ENCODE peak calls at places on chromosomes 12 and 14, in four cellular contexts. B, X, C and Q are unnamed samples.

GRCh38 chr12:76706099-76706498 is 57.8 kb upstream of the ZDHHC17 start:
- DNase-seq in B (no peak), C (no peak), X (no peak), Q (no peak)

GRCh38 chr14:80973918-80974317 is 18.5 kb downstream of the TSHR start:
- DNase-seq in B (no peak), C (no peak), X (no peak), Q (no peak)

GRCh38 chr14:35406811-35407630 is 2.5 kb upstream of the NFKBIA start:
- DNase-seq in C (no peak), B (peak), X (no peak), Q (peak)

GRCh38 chr12:100375023-100375737 is 18.3 kb downstream of the SLC17A8 start:
- DNase-seq in B (no peak), X (no peak), C (no peak), Q (no peak)

GRCh38 chr12:76226397-76226796 is 121.8 kb downstream of the BBS10 start:
- DNase-seq in X (no peak), B (peak), C (no peak), Q (no peak)

GRCh38 chr12:75724913-75725312 is 213.5 kb upstream of the KRR1 start:
- DNase-seq in C (no peak), B (peak), X (no peak), Q (peak)

GRCh38 chr14:55954108-55954507 is 164.1 kb upstream of the PELI2 start:
- DNase-seq in C (no peak), B (no peak), X (no peak), Q (no peak)

GRCh38 chr14:67569651-67570290 is 30.3 kb downstream of the PIGH start:
- DNase-seq in B (no peak), X (no peak), C (no peak), Q (no peak)

GRCh38 chr12:59843260-59843843 is 247.5 kb downstream of the SLC16A7 start:
- DNase-seq in B (no peak), X (no peak), C (no peak), Q (no peak)

GRCh38 chr12:111408686-111409402 is 3.1 kb downstream of the SH2B3 start:
- DNase-seq in B (peak), X (no peak), C (no peak), Q (no peak)

GRCh38 chr12:127241056-127241830 is 1025.7 kb upstream of the TMEM132C start:
- DNase-seq in X (no peak), C (no peak), B (no peak), Q (no peak)

GRCh38 chr14:67285876-67286452 is 44.7 kb downstream of the PALS1 start:
- DNase-seq in B (peak), C (no peak), X (no peak), Q (peak)

GRCh38 chr14:77041837-77042557 is 13.5 kb upstream of the IRF2BPL start:
- DNase-seq in B (peak), X (no peak), C (no peak), Q (no peak)

GRCh38 chr12:116945901-116946550 is 35.3 kb downstream of the FBXW8 start:
- DNase-seq in X (no peak), C (no peak), B (no peak), Q (no peak)

GRCh38 chr12:1575287-1575798 is 19.0 kb downstream of the FBXL14 start:
- DNase-seq in C (no peak), X (no peak), B (no peak), Q (no peak)

GRCh38 chr12:13661005-13661887 is 320.2 kb downstream of the GRIN2B start:
- DNase-seq in B (peak), X (peak), C (peak), Q (peak)

GRCh38 chr12:6958609-6959375 is 7.6 kb downstream of the PTPN6 start:
- DNase-seq in B (no peak), X (no peak), C (no peak), Q (no peak)

GRCh38 chr12:65824314-65824563 is at the start of gene HMGA2:
- DNase-seq in C (no peak), B (peak), X (no peak), Q (no peak)

GRCh38 chr12:3004655-3005565 is 45.7 kb downstream of the TEAD4 start:
- DNase-seq in C (peak), B (no peak), X (no peak), Q (no peak)

GRCh38 chr12:121003650-121004049 is 12.6 kb downstream of the C12orf43 start:
- DNase-seq in B (no peak), C (no peak), X (no peak), Q (peak)

GRCh38 chr12:96399081-96399918 is 939 bp downstream of the CDK17 start:
- DNase-seq in C (peak), X (peak), B (peak), Q (peak)

GRCh38 chr12:122880668-122881067 is 15.3 kb downstream of the VPS37B start:
- DNase-seq in X (no peak), B (no peak), C (no peak), Q (peak)

GRCh38 chr12:106487664-106488063 is 95.1 kb upstream of the RFX4 start:
- DNase-seq in C (no peak), X (no peak), B (no peak), Q (no peak)

GRCh38 chr12:24931666-24932405 is 17.1 kb downstream of the BCAT1 start:
- DNase-seq in B (peak), C (no peak), X (no peak), Q (no peak)

GRCh38 chr12:24938341-24938740 is 10.6 kb downstream of the BCAT1 start:
- DNase-seq in X (no peak), B (no peak), C (no peak), Q (no peak)

GRCh38 chr12:24937553-24938244 is 11.2 kb downstream of the BCAT1 start:
- DNase-seq in C (no peak), X (no peak), B (no peak), Q (no peak)

GRCh38 chr12:24929953-24930352 is 18.9 kb downstream of the BCAT1 start:
- DNase-seq in X (no peak), B (no peak), C (no peak), Q (no peak)

GRCh38 chr12:24933694-24934407 is 15.1 kb downstream of the BCAT1 start:
- DNase-seq in C (no peak), B (no peak), X (no peak), Q (no peak)
- TF ChIP-seq POLR2A in C (no peak), B (no peak), X (no peak), Q (no peak)

GRCh38 chr12:109098142-109098652 is 800 bp downstream of the UNG start:
- DNase-seq in C (no peak), X (peak), B (no peak), Q (no peak)
- TF ChIP-seq POLR2A in C (no peak), X (no peak), B (peak), Q (no peak)

GRCh38 chr12:15350643-15351042 is 28.3 kb downstream of the PTPRO start:
- DNase-seq in B (no peak), C (no peak), X (no peak), Q (no peak)

DNA sequence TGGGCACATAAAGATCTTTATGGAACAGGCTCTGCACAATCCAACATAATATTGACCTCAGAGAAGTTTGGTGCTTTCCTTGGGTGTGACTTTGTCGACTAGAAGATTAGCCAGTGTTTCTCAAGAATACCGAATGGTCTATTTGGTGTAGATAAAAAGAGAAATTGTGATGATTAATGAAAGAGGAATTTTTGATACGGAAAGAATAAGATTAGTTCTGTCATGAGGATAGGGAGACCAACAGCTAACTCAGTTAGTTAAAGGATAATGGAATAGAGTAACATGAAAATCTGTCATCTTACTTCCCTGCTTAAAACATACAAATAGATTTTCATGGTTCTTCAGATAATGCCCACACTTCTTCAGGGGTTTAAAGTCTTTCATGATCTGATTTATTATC is 24.2 kb downstream of the PTPRO start:
- DNase-seq in C (no peak), X (no peak), B (no peak), Q (no peak)
- TF ChIP-seq POLR2A in C (no peak), X (no peak), B (no peak), Q (no peak)

GRCh38 chr14:63923422-63923752 is 70.6 kb downstream of the SYNE2 start:
- DNase-seq in X (no peak), C (no peak), B (no peak), Q (no peak)

GRCh38 chr14:63924375-63924774 is 71.6 kb downstream of the SYNE2 start:
- DNase-seq in B (no peak), C (no peak), X (no peak), Q (no peak)

GRCh38 chr14:63926641-63927040 is 73.8 kb downstream of the SYNE2 start:
- DNase-seq in B (no peak), C (no peak), X (no peak), Q (no peak)

GRCh38 chr14:63918411-63918810 is 65.6 kb downstream of the SYNE2 start:
- DNase-seq in C (no peak), B (no peak), X (no peak), Q (no peak)

GRCh38 chr14:63922696-63923421 is 70.1 kb downstream of the SYNE2 start:
- DNase-seq in C (no peak), B (no peak), X (no peak), Q (peak)
- TF ChIP-seq POLR2A in C (no peak), B (no peak), X (no peak), Q (no peak)

GRCh38 chr12:69583203-69583602 is 2.1 kb upstream of the CCT2 start:
- DNase-seq in B (no peak), C (no peak), X (no peak), Q (no peak)

GRCh38 chr12:69589082-69589481 is 3.8 kb downstream of the CCT2 start:
- DNase-seq in C (no peak), X (no peak), B (no peak), Q (no peak)

GRCh38 chr12:69580074-69580473 is 5.2 kb upstream of the CCT2 start:
- DNase-seq in C (no peak), B (no peak), X (no peak), Q (no peak)

GRCh38 chr12:69588527-69588926 is 3.3 kb downstream of the CCT2 start:
- DNase-seq in B (no peak), X (no peak), C (no peak), Q (no peak)

DNA sequence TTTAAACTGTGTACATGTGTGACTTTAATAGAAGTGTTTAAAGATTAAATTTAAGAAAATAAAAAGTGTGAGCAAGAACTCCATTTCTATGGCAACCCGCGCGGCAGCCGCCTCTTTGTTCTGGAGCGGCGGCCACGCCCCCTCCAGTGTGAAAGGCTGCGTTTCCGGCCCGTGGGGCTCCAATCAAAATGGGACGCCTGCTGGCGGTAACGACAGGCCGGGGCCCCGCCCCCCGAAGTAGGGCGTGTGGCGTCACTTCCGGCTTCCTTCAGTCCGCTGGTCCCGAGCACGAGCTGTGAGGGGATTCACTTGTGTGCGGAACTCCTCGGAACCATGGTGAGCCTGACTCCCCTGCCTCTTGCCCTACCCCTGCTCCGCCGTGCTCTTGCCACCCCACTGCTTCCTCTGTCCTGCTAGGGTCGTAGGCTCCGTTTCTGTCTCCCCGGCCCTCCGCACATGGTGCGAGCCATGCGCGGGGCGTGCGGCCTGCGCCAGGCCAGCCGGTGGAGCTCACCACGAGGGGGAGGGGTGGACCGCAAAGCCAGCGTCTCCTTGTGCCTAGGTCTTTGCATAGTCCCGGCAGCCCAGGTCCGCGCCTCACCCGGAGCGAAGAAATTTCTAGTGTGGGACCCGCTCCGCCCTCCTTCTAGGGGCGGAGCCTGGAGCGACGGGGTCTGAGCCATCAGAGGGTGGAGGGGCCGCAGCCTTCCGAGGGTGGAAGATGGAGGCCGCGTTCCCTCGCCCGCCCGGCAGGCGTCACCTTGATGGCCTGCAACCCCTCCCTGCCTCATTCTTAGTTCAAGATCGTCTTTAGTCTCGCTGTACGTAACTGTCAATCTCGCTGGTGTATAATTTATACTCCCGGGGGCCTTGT is at the start of gene CCT2:
- DNase-seq in C (peak), B (peak), X (peak), Q (peak)
- TF ChIP-seq POLR2A in C (peak), B (peak), X (peak), Q (peak)

GRCh38 chr12:55817352-55818139 is at the start of the genes ORMDL2 and SARNP:
- DNase-seq in X (peak), B (peak), C (peak), Q (peak)
- TF ChIP-seq POLR2A in X (peak), B (peak), C (peak), Q (peak)

GRCh38 chr12:124419292-124420040 is 124.6 kb downstream of the RFLNA start:
- DNase-seq in B (no peak), X (no peak), C (no peak), Q (no peak)
- TF ChIP-seq POLR2A in B (no peak), X (no peak), C (no peak), Q (no peak)

GRCh38 chr14:105420141-105420975 is 731 bp downstream of the MTA1 start:
- DNase-seq in C (no peak), B (no peak), X (no peak), Q (no peak)
- TF ChIP-seq POLR2A in C (no peak), B (no peak), X (no peak), Q (no peak)